ENCODE peak calls at places on chromosomes 5 and 9, in five cellular contexts. Z is A549, F is ovary, I is erythroblast, G is IMR-90. C is an unnamed sample.

GRCh38 chr5:160635046-160635445 is 213.4 kb downstream of the PTTG1 start:
- DNase-seq in F (no peak), G (no peak), Z (no peak), I (no peak), C (no peak)

GRCh38 chr5:140242890-140243585 is 59.9 kb downstream of the PFDN1 start:
- DNase-seq in F (no peak), G (no peak), I (no peak), Z (no peak), C (no peak)

GRCh38 chr5:144203750-144204596 is 33.3 kb downstream of the KCTD16 start:
- DNase-seq in F (no peak), I (peak; percentile 73), Z (no peak), G (peak; percentile 82), C (peak; percentile 87)

GRCh38 chr5:102049517-102049916 is 246.6 kb downstream of the SLCO4C1 start:
- DNase-seq in Z (no peak), G (no peak), I (no peak), F (no peak), C (no peak)

GRCh38 chr9:35628389-35628991 is 10.3 kb upstream of the CD72 start:
- DNase-seq in G (no peak), I (no peak), Z (no peak), F (no peak), C (no peak)

GRCh38 chr5:38072295-38072694 is 186.1 kb upstream of the EGFLAM start:
- DNase-seq in Z (no peak), F (no peak), I (no peak), G (no peak), C (no peak)

GRCh38 chr5:54586336-54586735 is 68.8 kb downstream of the SNX18 start:
- DNase-seq in Z (no peak), G (no peak), F (no peak), I (no peak), C (no peak)

GRCh38 chr9:27151693-27152397 is 42.8 kb downstream of the TEK start:
- DNase-seq in F (no peak), I (no peak), Z (no peak), G (peak; percentile 53), C (no peak)

GRCh38 chr5:137085206-137085605 is 413.9 kb downstream of the SPOCK1 start:
- DNase-seq in I (no peak), Z (no peak), G (no peak), F (no peak), C (no peak)

GRCh38 chr9:96135071-96135825 is 166.7 kb downstream of the HSD17B3 start:
- DNase-seq in I (no peak), F (no peak), Z (no peak), G (peak; percentile 60), C (no peak)

GRCh38 chr5:154309805-154310204 is 119.3 kb downstream of the GALNT10 start:
- DNase-seq in I (no peak), Z (no peak), G (no peak), F (no peak), C (no peak)

DNA sequence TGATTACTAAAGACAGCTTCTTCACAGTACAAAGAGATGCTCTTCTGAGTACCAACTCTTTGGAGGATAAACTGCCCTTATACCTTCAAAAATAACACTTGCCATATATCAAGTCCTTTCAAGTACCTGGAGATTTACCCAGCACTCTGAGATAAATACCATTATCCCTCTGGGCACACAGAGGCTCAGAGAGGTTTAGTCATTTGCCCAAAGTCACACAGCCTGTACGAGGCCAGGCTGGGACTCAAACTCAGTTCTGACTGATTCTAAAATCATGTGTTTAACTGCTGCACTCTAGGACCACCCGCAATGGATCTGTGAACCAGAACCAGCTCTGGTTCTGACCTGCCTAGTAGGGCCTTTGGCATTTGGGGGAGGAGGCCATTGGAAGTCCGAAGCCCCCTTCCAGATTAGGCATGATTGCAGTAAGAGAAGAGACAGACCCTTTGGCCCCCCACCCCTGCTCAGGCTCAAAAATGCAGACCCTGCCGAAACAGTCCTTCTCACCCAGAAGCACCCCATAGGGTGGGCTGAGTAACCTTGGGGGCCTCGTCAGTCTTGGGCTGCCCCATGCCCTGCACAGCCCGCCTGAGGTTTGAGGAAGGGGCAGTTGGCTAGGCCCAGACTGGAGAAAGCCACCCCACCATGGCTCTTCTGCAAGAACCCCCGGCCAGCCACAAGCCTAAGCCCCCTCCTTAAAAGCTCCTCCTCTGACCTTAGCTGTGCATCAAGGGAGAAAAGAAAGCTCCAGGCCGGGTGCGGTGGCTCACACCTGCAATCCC is 32.8 kb upstream of the IL17B start:
- DNase-seq in F (peak; percentile 10), Z (no peak), G (no peak), I (no peak), C (no peak)
- TF ChIP-seq POLR2A in F (no peak), Z (no peak), G (no peak), I (no peak), C (no peak)

GRCh38 chr9:129888085-129888808 is 53.0 kb downstream of the USP20 start:
- DNase-seq in I (peak; percentile 70), Z (no peak), G (no peak), F (no peak), C (no peak)

GRCh38 chr9:129885018-129885669 is 49.9 kb downstream of the USP20 start:
- DNase-seq in F (no peak), I (peak; percentile 71), G (no peak), Z (no peak), C (peak; percentile 40)

GRCh38 chr9:129885670-129886106 is 50.4 kb downstream of the USP20 start:
- DNase-seq in I (peak; percentile 95), G (peak; percentile 89), F (peak; percentile 91), Z (peak; percentile 79), C (peak; percentile 87)

GRCh38 chr9:129887210-129888084 is 52.2 kb downstream of the USP20 start:
- DNase-seq in G (peak; percentile 81), Z (no peak), I (peak; percentile 70), F (no peak), C (no peak)

DNA sequence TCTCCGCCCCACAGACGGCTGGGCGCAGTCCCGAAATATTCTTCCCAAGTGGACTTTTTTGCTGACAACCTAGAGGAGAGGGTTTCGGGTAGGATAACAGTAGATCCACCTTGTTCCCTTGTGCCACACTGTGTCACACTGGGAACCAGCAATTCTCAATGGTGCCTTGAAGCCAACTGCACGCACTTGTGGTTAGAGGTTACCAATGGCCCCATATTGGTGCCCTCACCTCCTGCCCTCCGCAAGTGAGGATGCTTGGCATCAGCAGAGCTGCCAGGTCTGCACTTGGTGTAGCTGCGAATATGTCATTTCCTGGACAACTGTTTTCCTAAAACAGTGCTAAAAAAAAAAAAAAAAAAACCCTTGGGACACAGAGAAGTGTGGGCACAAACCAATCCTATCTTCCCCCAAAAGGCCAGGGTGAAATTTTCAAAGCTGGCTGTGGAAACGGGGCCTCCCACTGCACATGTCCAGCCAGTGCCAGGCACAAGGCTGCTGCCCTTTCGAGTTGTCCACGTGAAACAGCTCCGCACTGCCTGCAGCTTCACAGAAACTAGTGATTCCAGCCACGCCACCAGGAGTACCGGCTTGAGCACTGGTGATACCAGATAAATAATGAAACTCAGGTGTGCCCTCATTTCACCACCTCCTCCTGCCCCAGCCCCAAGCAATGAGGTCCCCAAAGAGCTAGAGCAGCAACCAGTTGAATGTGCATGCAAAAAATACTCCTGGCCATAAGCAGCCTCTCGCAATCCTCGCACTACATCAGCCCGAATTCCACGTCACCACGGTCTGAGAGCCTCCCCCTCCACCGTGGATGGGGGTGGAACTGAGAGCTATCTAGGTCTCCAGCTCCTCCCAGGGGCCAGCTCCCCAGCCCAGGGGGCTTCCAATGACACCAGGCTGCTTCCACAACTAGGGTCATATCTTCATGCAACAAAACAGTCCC is 51.2 kb downstream of the USP20 start:
- DNase-seq in Z (no peak), G (no peak), I (peak; percentile 71), F (no peak), C (no peak)
- TF ChIP-seq POLR2A in Z (no peak), G (no peak), I (no peak), F (no peak), C (no peak)

GRCh38 chr5:43066231-43066798 is 26.2 kb upstream of the ANXA2R start:
- DNase-seq in F (peak; percentile 74), Z (no peak), G (peak; percentile 69), I (peak; percentile 91), C (no peak)
- TF ChIP-seq POLR2A in F (no peak), Z (peak; percentile 44), G (peak; percentile 59), I (no peak), C (no peak)

GRCh38 chr5:179621551-179621971 is 1.9 kb downstream of the HNRNPH1 start:
- DNase-seq in G (no peak), I (peak; percentile 65), F (no peak), Z (no peak), C (no peak)
- TF ChIP-seq POLR2A in G (no peak), I (no peak), F (no peak), Z (no peak), C (no peak)

DNA sequence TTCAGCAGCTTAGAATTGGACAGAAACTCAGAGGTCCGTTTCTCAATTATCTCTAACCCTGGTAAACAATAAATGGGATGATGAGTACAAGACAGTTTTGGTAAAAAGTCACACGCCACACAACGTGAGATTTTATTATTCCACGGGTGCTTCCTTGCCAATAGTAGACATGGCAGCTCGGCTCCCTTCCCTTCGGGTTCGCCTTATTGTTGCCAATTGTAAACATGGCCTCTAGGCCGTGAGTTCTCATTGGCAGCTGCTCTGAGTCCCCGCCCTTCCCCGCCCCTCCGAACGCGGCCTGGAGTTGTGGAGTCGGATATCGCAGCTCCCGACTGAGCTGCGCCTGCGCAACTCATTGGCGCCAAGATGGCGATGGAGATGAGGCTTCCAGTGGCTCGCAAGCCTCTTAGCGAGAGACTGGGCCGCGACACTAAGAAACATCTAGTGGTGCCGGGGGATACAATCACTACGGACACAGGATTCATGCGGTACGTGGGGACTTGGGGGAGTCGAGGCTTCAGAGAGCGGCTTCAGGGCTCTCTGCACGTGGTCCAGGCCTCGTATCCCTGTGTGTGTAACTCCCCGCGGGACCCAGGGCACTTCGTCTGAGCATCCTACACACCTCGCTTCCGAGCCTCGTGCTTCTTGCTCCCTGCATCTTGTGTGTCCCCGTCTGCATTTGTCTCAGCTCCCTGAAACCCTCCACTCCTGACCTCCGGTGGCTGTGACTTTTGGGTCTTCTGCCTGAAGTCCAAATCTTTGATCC is at the start of gene EXOSC2:
- DNase-seq in F (peak; percentile 97), Z (peak; percentile 97), I (peak; percentile 98), G (peak; percentile 98), C (peak; percentile 97)
- TF ChIP-seq POLR2A in F (peak; percentile 79), Z (peak; percentile 95), I (peak; percentile 95), G (peak; percentile 85), C (peak; percentile 54)

DNA sequence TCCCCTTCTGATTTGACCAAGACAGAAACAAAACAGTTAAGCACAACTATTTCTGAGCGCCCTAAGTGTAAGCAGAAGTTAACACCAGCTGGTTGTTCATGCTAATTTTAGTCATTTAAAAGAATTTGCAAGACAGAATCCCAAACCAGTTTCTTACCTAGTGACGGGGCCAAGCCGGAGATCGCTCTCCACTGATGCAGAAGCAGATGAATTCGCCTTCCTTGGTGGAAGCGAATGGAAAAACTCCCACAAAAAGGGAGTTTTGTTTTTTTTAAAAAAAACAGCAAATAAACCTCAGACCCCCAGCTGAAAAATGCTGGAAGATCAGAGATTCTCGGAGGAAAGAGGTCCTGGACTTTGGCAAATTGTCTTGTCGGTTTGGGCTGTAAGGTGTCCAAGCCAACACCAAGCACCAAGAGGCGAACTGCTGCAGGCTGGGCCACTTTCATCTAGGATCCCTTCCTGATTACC is 47.4 kb upstream of the GLDC start:
- DNase-seq in Z (no peak), G (no peak), F (no peak), I (no peak), C (no peak)
- TF ChIP-seq POLR2A in Z (no peak), G (no peak), F (no peak), I (no peak), C (no peak)

DNA sequence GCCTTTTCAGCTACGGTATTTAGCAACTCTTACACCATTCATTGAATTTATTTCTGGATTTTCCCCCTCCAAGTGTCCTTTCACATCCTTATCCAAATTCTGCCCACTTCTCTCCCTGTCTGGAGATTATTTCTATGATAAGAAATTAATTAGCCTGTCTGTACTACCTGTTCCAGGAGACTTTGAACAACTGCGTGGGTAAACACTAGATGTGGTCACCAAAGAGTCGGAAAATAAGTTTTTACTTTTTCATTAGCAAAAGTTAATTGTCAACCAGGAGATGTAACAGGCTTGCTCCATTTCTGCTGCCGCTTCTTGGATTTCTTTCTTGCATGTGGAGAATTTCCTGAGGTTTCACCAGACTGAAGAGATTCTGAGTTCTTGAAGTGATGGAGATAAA is 14.0 kb downstream of the SLC1A1 start:
- DNase-seq in Z (no peak), I (no peak), F (no peak), G (no peak), C (no peak)
- TF ChIP-seq POLR2A in Z (no peak), I (no peak), F (no peak), G (no peak), C (no peak)